ENCODE peak calls at places on chromosomes 4 and X, in four cellular contexts. G is GM23338, E is pancreas, S is IMR-90. F is an unnamed sample.

GRCh38 chrX:123081766-123082165 is 102.3 kb upstream of the GRIA3 start:
- DNase-seq in G (no peak), E (no peak), S (no peak), F (peak)

GRCh38 chr4:105622269-105622668 is 69.8 kb downstream of the ARHGEF38 start:
- DNase-seq in G (no peak), E (no peak), S (no peak), F (no peak)

GRCh38 chr4:14383652-14384051 is 618.6 kb upstream of the CPEB2 start:
- DNase-seq in G (no peak), E (no peak), S (no peak), F (no peak)

GRCh38 chrX:19512961-19513360 is 2.3 kb downstream of the MAP3K15 start:
- DNase-seq in G (no peak), E (no peak), S (no peak), F (no peak)

GRCh38 chr4:142201041-142201440 is 564.7 kb downstream of the IL15 start:
- DNase-seq in G (no peak), E (no peak), S (no peak), F (no peak)

GRCh38 chrX:28922106-28922505 is 334.9 kb downstream of the IL1RAPL1 start:
- DNase-seq in G (no peak), E (no peak), S (peak), F (no peak)

GRCh38 chr4:1336079-1336478 is 10.9 kb upstream of the UVSSA start:
- DNase-seq in G (no peak), E (no peak), S (peak), F (peak)

GRCh38 chr4:40121515-40121914 is 64.9 kb downstream of the N4BP2 start:
- DNase-seq in G (no peak), E (no peak), S (peak), F (peak)

GRCh38 chr4:144584428-144584827 is 61.5 kb upstream of the HHIP start:
- DNase-seq in G (no peak), E (no peak), S (no peak), F (no peak)

GRCh38 chr4:21013501-21013900 is 313.2 kb downstream of the PACRGL start:
- DNase-seq in G (no peak), E (no peak), S (no peak), F (peak)

GRCh38 chr4:165312506-165312905 is 15.0 kb upstream of the MSMO1 start:
- DNase-seq in G (no peak), E (no peak), S (peak), F (peak)

GRCh38 chrX:136126892-136127406 is 20.4 kb upstream of the FHL1 start:
- DNase-seq in G (no peak), E (no peak), S (peak), F (no peak)

GRCh38 chrX:22889824-22890223 is 109.9 kb upstream of the DDX53 start:
- DNase-seq in G (no peak), E (no peak), S (no peak), F (no peak)

GRCh38 chr4:15651682-15652081 is 3.5 kb downstream of the FBXL5 start:
- DNase-seq in G (no peak), E (no peak), S (peak), F (no peak)

GRCh38 chrX:110741213-110741796 is 54.3 kb downstream of the CHRDL1 start:
- DNase-seq in G (peak), E (no peak), S (peak), F (peak)

GRCh38 chr4:121863787-121864186 is 6.5 kb downstream of the BBS7 start:
- DNase-seq in G (peak), E (no peak), S (no peak), F (no peak)

GRCh38 chr4:163866728-163867313 is 372.3 kb downstream of the TMA16 start:
- DNase-seq in G (no peak), E (no peak), S (peak), F (peak)

GRCh38 chrX:128464091-128464490 is 411.9 kb upstream of the ACTRT1 start:
- DNase-seq in G (no peak), E (no peak), S (no peak), F (peak)

GRCh38 chr4:47705326-47705981 is 132.4 kb downstream of the CORIN start:
- DNase-seq in G (peak), E (no peak), S (peak), F (peak)

GRCh38 chr4:34157546-34157945 is 2086.8 kb downstream of the ARAP2 start:
- DNase-seq in G (no peak), E (no peak), S (peak), F (peak)

GRCh38 chr4:77202491-77202890 is 45.5 kb downstream of the CCNG2 start:
- DNase-seq in G (no peak), E (no peak), S (no peak), F (peak)

DNA sequence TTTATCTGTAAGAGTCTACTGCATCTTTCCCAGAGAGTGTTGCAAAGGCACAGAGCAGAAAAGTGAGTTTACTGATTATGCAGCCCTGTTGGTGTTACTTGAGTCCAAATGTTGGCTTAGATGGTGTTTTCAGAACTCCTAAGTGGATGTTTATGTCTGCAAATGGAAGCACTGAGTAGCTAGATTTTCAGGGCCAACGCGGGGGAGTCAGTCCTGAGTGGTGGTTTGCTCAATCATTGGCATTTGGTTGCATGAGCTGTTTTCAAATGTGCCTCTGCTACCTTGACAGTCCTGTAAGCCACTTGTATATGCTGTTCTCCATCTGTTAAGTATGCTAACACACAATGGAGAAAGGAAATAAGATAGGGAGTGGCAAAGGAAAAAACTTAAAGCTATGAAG is 45.4 kb downstream of the MAMLD1 start:
- DNase-seq in G (no peak), E (no peak), S (peak), F (no peak)
- H3K4me3 ChIP-seq in G (no peak), E (no peak), S (no peak), F (no peak)

GRCh38 chrX:937391-937790 is 275.1 kb downstream of the CRLF2 start:
- DNase-seq in G (no peak), E (no peak), S (no peak), F (no peak)
- H3K4me3 ChIP-seq in G (no peak), E (no peak), S (no peak), F (no peak)

GRCh38 chr4:73086095-73086869 is 16.8 kb upstream of the COX18 start:
- DNase-seq in G (no peak), E (no peak), S (no peak), F (no peak)
- H3K4me3 ChIP-seq in G (no peak), E (no peak), S (no peak), F (no peak)

GRCh38 chr4:101039367-101039766 is 308.0 kb downstream of the PPP3CA start:
- DNase-seq in G (no peak), E (no peak), S (no peak), F (no peak)
- H3K4me3 ChIP-seq in G (no peak), E (no peak), S (no peak), F (no peak)

DNA sequence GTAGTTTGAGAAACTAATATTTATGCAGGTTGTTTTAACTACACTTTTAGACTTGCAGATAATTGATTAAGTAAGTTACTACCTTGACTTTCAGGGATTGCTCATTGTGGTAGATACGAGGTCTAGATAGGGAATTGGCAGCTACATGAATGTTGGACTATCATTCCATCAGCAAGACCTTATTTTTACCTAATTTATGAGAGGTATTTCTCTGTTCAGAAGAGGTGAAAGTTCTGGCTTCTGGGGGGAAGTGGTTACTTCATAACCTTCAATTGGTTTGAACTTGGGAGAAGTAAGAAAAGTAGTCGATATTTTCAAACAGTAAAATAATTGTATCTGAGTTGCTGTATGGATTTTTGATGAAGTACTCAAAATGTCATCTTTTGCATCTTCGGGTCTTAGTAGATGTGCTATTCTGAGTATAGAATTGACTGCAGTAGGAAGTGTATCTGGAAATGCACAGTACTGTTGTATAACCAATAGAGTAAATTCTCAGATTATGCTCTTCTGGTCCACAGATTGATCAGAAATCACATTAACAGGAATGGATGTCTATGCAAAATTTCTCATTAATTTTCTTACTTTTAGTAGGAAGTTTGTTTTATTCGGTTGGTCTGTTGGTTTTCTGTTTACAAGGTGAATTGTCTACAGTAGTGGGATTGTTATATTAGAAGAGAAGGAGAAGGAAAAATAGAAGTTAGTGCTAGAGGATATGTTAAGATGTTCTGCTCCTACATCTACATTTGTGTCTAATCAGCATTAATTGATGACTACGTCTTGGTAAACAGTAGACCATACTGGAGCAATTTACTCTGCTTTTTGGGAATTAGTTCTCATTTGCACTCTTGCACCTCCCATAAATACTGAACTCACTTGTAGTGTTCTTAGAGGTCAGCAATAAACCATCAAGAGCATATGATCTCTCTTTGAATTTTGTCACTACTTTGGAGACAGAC is 3.0 kb downstream of the NFKB1 start:
- DNase-seq in G (no peak), E (no peak), S (no peak), F (no peak)
- H3K4me3 ChIP-seq in G (no peak), E (peak), S (no peak), F (peak)

GRCh38 chr4:168478868-168479267 is 1.4 kb downstream of the DDX60L start:
- DNase-seq in G (no peak), E (no peak), S (no peak), F (no peak)
- H3K4me3 ChIP-seq in G (no peak), E (no peak), S (no peak), F (no peak)

GRCh38 chr4:126779446-126780166 is 853.2 kb upstream of the INTU start:
- DNase-seq in G (no peak), E (no peak), S (no peak), F (no peak)

GRCh38 chr4:126776361-126776760 is 856.4 kb upstream of the INTU start:
- DNase-seq in G (no peak), E (no peak), S (no peak), F (no peak)

GRCh38 chr4:126777649-126778048 is 855.1 kb upstream of the INTU start:
- DNase-seq in G (no peak), E (no peak), S (peak), F (peak)

GRCh38 chr4:126779001-126779400 is 853.8 kb upstream of the INTU start:
- DNase-seq in G (no peak), E (no peak), S (no peak), F (no peak)

DNA sequence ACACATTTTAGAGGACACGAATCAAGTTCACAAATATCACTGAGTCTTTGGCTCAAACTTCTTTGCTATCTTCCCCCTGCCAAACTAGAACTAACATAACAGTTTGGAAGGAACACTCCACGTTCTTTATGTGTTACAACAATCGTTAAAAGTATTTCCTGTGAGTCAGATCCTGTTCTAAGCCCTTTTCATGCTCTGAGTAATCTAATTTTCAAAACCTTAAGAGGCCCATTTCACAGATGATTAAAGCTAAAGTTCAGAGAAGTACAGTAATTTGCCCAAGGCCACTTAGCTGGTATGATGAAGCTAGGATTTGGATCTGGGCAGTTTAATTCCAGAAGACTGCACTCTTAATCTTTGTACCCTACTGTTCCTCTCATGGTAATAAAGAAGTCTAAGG is 854.4 kb upstream of the INTU start:
- DNase-seq in G (no peak), E (no peak), S (peak), F (peak)
- H3K4me3 ChIP-seq in G (no peak), E (no peak), S (no peak), F (no peak)

GRCh38 chr4:101019941-101020401 is 327.4 kb downstream of the PPP3CA start:
- DNase-seq in G (peak), E (no peak), S (peak), F (peak)
- H3K4me3 ChIP-seq in G (no peak), E (no peak), S (no peak), F (no peak)

DNA sequence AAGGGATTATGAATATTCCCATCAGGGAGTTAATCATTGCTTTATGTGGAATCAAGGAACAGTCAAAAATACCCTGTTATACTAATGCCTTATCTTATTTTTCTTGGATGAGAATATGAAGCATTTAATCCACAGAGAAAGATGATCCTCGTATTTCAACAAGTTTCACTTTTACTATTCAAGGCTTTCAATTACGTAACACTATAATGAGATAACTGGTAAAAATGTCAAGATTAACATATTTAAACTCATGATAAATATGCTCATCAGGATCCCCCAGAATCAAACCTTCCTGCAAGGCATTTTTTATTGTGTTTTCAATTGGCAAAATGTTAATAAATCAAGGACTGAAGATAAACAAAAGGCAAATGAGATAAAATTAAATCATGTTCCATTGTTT is 5.1 kb downstream of the ZXDA start:
- DNase-seq in G (no peak), E (no peak), S (peak), F (no peak)
- H3K4me3 ChIP-seq in G (no peak), E (no peak), S (peak), F (no peak)

F was measured in epithelial cell of esophagus.